ENCODE peak calls at places on chromosomes 13 and 19, in four cellular contexts. Q, D, C and X are unnamed samples.

GRCh38 chr13:79282976-79283375 is 123.1 kb downstream of the RBM26 start:
- DNase-seq in C (no peak), Q (peak; percentile 22), D (peak; percentile 20), X (no peak)

GRCh38 chr13:21673592-21674270 is 2.9 kb downstream of the FGF9 start:
- DNase-seq in D (no peak), C (no peak), Q (peak; percentile 39), X (peak; percentile 35)

GRCh38 chr19:48121909-48122371 is 11.3 kb upstream of the PLA2G4C start:
- DNase-seq in C (no peak), D (no peak), Q (no peak), X (no peak)

GRCh38 chr19:40084948-40085347 is 5.8 kb downstream of the ZNF780A start:
- DNase-seq in C (no peak), D (peak; percentile 90), Q (no peak), X (no peak)

GRCh38 chr19:53037101-53038097 is 7.1 kb upstream of the ERVV-2 start:
- DNase-seq in D (no peak), Q (no peak), C (no peak), X (peak; percentile 35)

GRCh38 chr19:42433503-42434260 is 6.5 kb upstream of the LIPE start:
- DNase-seq in D (peak; percentile 95), Q (peak; percentile 90), C (no peak), X (peak; percentile 70)

GRCh38 chr19:14139944-14140343 is 3.6 kb upstream of the ASF1B start:
- DNase-seq in D (no peak), C (no peak), Q (no peak), X (peak; percentile 47)

GRCh38 chr13:86856996-86857395 is 814.2 kb upstream of the SLITRK5 start:
- DNase-seq in D (peak; percentile 5), C (no peak), Q (no peak), X (no peak)

GRCh38 chr13:99208185-99208584 is 7.5 kb downstream of the UBAC2 start:
- DNase-seq in C (no peak), D (no peak), Q (no peak), X (no peak)

GRCh38 chr19:48906324-48906723 is 6.2 kb downstream of the NUCB1 start:
- DNase-seq in D (no peak), C (no peak), Q (no peak), X (no peak)

GRCh38 chr13:48539550-48539949 is 6.7 kb upstream of the RCBTB2 start:
- DNase-seq in C (no peak), D (no peak), Q (no peak), X (no peak)

GRCh38 chr13:65112123-65113075 is 2117.7 kb downstream of the PCDH9 start:
- DNase-seq in C (no peak), D (no peak), Q (peak; percentile 0), X (no peak)

GRCh38 chr13:84139561-84140158 is 257.4 kb upstream of the SLITRK1 start:
- DNase-seq in D (no peak), Q (no peak), C (no peak), X (no peak)

GRCh38 chr19:39154084-39154625 is 28.6 kb downstream of the PAK4 start:
- DNase-seq in Q (no peak), C (no peak), D (no peak), X (no peak)

GRCh38 chr13:75881109-75881775 is 245.1 kb downstream of the LMO7 start:
- DNase-seq in D (no peak), Q (no peak), C (no peak), X (no peak)

GRCh38 chr19:46015961-46016425 is 6.9 kb downstream of the PGLYRP1 start:
- DNase-seq in Q (peak; percentile 30), C (no peak), D (no peak), X (no peak)

GRCh38 chr19:3492131-3492839 is 8.2 kb downstream of the DOHH start:
- DNase-seq in D (no peak), C (no peak), Q (no peak), X (no peak)

GRCh38 chr13:97600438-97601080 is 166.6 kb downstream of the RAP2A start:
- DNase-seq in D (peak; percentile 4), Q (peak; percentile 33), C (no peak), X (no peak)

GRCh38 chr19:18093439-18094161 is 4.0 kb upstream of the MAST3 start:
- DNase-seq in Q (peak; percentile 68), C (no peak), D (peak; percentile 47), X (peak; percentile 85)

GRCh38 chr19:43667524-43668405 is 2.2 kb downstream of the PLAUR start:
- DNase-seq in Q (no peak), C (no peak), D (no peak), X (no peak)

GRCh38 chr13:95644611-95645052 is at the start of gene DZIP1:
- DNase-seq in Q (peak; percentile 83), C (peak; percentile 70), D (peak; percentile 75), X (no peak)

GRCh38 chr19:44774614-44775013 is 3.1 kb upstream of the CBLC start:
- DNase-seq in D (no peak), C (no peak), Q (no peak), X (no peak)

GRCh38 chr13:114320065-114320464 is 5.8 kb downstream of the CHAMP1 start:
- DNase-seq in D (no peak), C (no peak), Q (no peak), X (peak; percentile 70)

GRCh38 chr19:33569822-33570221 is 48.2 kb upstream of the PEPD start:
- DNase-seq in D (no peak), C (no peak), Q (no peak), X (no peak)

GRCh38 chr13:84686973-84687372 is 804.7 kb upstream of the SLITRK1 start:
- DNase-seq in D (no peak), C (no peak), Q (no peak), X (no peak)

GRCh38 chr13:98721825-98722510 is 30.5 kb downstream of the SLC15A1 start:
- DNase-seq in C (no peak), D (no peak), Q (no peak), X (no peak)

GRCh38 chr13:53310786-53311185 is 282.2 kb downstream of the OLFM4 start:
- DNase-seq in Q (no peak), D (no peak), C (no peak), X (no peak)

GRCh38 chr19:35105411-35106290 is 10.0 kb upstream of the FXYD3 start:
- DNase-seq in C (no peak), D (no peak), Q (no peak), X (no peak)

GRCh38 chr13:24272452-24273161 is 36.8 kb upstream of the C1QTNF9 start:
- DNase-seq in D (no peak), C (no peak), Q (no peak), X (no peak)

GRCh38 chr13:20412761-20413355 is 112.8 kb downstream of the CRYL1 start:
- DNase-seq in D (no peak), Q (no peak), C (peak; percentile 71), X (no peak)

GRCh38 chr19:12997225-12997966 is 2.1 kb downstream of the NFIX start:
- DNase-seq in Q (no peak), C (no peak), D (no peak), X (no peak)

GRCh38 chr19:12993562-12993961 is 1.7 kb upstream of the NFIX start:
- DNase-seq in D (no peak), C (no peak), Q (no peak), X (no peak)

GRCh38 chr19:12996542-12997094 is 1.3 kb downstream of the NFIX start:
- DNase-seq in Q (no peak), C (no peak), D (peak; percentile 38), X (peak; percentile 72)

GRCh38 chr19:12994701-12995595 is at the start of gene NFIX:
- DNase-seq in C (no peak), Q (no peak), D (peak; percentile 24), X (peak; percentile 75)

DNA sequence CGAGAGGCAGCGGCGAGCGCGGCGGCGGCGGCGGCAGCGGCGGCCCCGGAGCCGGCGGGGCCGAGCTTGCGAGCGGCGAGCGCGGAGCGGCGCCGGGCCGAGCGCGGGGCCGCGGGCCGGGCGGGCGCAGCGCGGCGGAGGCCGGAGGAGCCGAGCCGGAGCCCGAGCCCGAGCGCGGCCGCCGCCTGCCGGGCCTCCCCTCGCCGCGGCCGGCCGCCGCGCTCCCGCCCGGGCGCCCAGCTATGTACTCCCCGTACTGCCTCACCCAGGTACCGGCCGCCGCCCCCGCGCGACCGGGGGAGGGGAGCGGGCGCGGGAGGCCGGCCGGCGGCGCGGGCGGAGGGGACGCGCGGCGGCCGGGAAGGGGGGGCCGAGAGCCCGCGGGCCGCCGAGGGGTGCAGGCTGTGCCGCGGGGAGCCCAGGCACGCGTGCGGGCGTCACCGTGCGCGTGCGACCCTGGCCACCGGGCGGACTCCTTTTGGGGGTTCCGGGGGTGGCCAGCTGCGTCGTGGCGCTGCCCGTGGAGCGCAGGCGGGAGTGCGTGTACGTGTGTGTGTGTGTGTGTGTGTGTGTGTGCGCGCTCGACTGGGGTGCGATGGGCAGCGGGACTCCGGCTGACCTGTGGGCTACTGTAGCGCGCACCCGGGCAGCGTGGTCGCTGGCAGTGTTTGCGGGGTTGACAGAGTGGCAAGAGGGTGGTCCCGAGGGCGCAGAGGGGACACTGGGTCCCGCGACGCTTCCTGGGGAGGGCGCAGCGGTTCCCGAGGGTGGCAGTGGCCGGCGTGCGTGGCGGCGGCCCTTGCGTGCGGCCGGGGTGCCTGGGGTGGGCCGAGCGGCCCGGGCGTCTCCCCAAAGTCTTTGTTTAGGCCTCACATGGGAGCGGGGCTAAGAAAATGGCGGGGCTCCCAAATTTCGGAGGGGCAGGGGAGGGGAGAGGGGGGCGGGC is 594 bp downstream of the NFIX start:
- DNase-seq in C (no peak), Q (no peak), D (no peak), X (peak; percentile 41)
- TF ChIP-seq RNF2 in C (peak; percentile 59), Q (no peak), D (no peak), X (no peak)

GRCh38 chr19:50896591-50897190 is 14.5 kb downstream of the KLK4 start:
- DNase-seq in D (peak; percentile 26), Q (peak; percentile 67), C (no peak), X (peak; percentile 59)
- TF ChIP-seq KDM1A in D (no peak), Q (no peak), C (no peak), X (no peak)

GRCh38 chr19:29875931-29876330 is 64.1 kb downstream of the CCNE1 start:
- DNase-seq in Q (no peak), C (no peak), D (no peak), X (no peak)

GRCh38 chr19:29871143-29871542 is 59.4 kb downstream of the CCNE1 start:
- DNase-seq in C (no peak), Q (no peak), D (no peak), X (no peak)

GRCh38 chr19:29872224-29872731 is 60.5 kb downstream of the CCNE1 start:
- DNase-seq in Q (peak; percentile 45), D (no peak), C (no peak), X (peak; percentile 50)

GRCh38 chr19:29873801-29874575 is 62.2 kb downstream of the CCNE1 start:
- DNase-seq in Q (no peak), C (no peak), D (no peak), X (no peak)

GRCh38 chr19:29873024-29873800 is 61.4 kb downstream of the CCNE1 start:
- DNase-seq in D (no peak), C (no peak), Q (peak; percentile 68), X (peak; percentile 72)
- TF ChIP-seq RNF2 in D (peak; percentile 25), C (peak; percentile 15), Q (no peak), X (no peak)

GRCh38 chr19:55549500-55550320 is 4.4 kb upstream of the SBK3 start:
- DNase-seq in C (no peak), Q (peak; percentile 88), D (peak; percentile 64), X (no peak)
- TF ChIP-seq KDM1A in C (peak; percentile 48), Q (no peak), D (no peak), X (no peak)